ENCODE peak calls at places on chromosomes 12 and 14, in nine cellular contexts. D is neural progenitor cell; K is cardiac muscle cell; T is A549; U is H9; N is adrenal gland; B is upper lobe of right lung; A is IMR-90; E is CD8-positive, alpha-beta T cell. C is an unnamed sample.

GRCh38 chr12:115456946-115457689 is 773.1 kb upstream of the TBX3 start:
- DNase-seq in D (peak; percentile 67), K (no peak), T (peak; percentile 28), U (peak; percentile 80), N (no peak), B (no peak), A (no peak), E (no peak), C (no peak)

GRCh38 chr12:42987216-42987631 is 397.7 kb upstream of the PRICKLE1 start:
- DNase-seq in D (no peak), K (no peak), T (no peak), U (no peak), N (no peak), B (no peak), A (no peak), E (no peak), C (no peak)

GRCh38 chr14:71931492-71932228 is 569 bp upstream of the RGS6 start:
- DNase-seq in D (peak; percentile 68), K (no peak), T (no peak), U (no peak), N (peak; percentile 16), B (no peak), A (no peak), E (no peak), C (peak; percentile 11)

GRCh38 chr12:130770413-130771028 is 54.4 kb upstream of the RIMBP2 start:
- DNase-seq in D (no peak), K (no peak), T (no peak), U (peak; percentile 56), N (no peak), B (no peak), A (no peak), E (no peak), C (no peak)

GRCh38 chr12:44029194-44029593 is 193.3 kb downstream of the TMEM117 start:
- DNase-seq in D (no peak), K (no peak), T (no peak), U (no peak), N (no peak), B (no peak), A (no peak), E (no peak), C (no peak)

GRCh38 chr12:94710933-94711332 is 60.6 kb upstream of the TMCC3 start:
- DNase-seq in D (peak; percentile 37), K (peak; percentile 24), T (peak; percentile 32), U (peak; percentile 67), N (no peak), B (no peak), A (peak; percentile 4), E (no peak), C (no peak)

GRCh38 chr12:13851828-13852227 is 129.6 kb downstream of the GRIN2B start:
- DNase-seq in D (peak; percentile 94), K (no peak), T (no peak), U (peak; percentile 89), N (no peak), B (no peak), A (no peak), E (no peak), C (peak; percentile 38)

GRCh38 chr12:84954415-84954814 is 41.8 kb upstream of the SLC6A15 start:
- DNase-seq in D (no peak), K (no peak), T (no peak), U (no peak), N (no peak), B (no peak), A (no peak), E (no peak), C (no peak)

GRCh38 chr12:7844131-7844530 is 28.6 kb downstream of the SLC2A14 start:
- DNase-seq in D (no peak), K (no peak), T (no peak), U (no peak), N (no peak), B (no peak), A (peak; percentile 63), E (no peak), C (no peak)

GRCh38 chr12:75725505-75726120 is 214.2 kb upstream of the KRR1 start:
- DNase-seq in D (no peak), K (peak; percentile 47), T (peak; percentile 66), U (no peak), N (no peak), B (no peak), A (peak; percentile 74), E (no peak), C (no peak)

GRCh38 chr12:45232771-45233372 is 17.0 kb downstream of the ANO6 start:
- DNase-seq in D (no peak), K (peak; percentile 89), T (peak; percentile 92), U (peak; percentile 70), N (peak; percentile 87), B (no peak), A (peak; percentile 98), E (no peak), C (peak; percentile 3)

GRCh38 chr12:122934722-122935121 is 31.5 kb downstream of the ABCB9 start:
- DNase-seq in D (no peak), K (no peak), T (no peak), U (no peak), N (no peak), B (no peak), A (no peak), E (no peak), C (no peak)

GRCh38 chr12:123973552-123974341 is 732 bp downstream of the ZNF664 start:
- DNase-seq in D (peak; percentile 73), K (peak; percentile 27), T (peak; percentile 40), U (peak; percentile 66), N (peak; percentile 51), B (peak; percentile 80), A (peak; percentile 10), E (peak; percentile 57), C (no peak)

GRCh38 chr14:87990687-87991086 is 2.3 kb downstream of the GALC start:
- DNase-seq in D (no peak), K (no peak), T (no peak), U (no peak), N (peak; percentile 24), B (no peak), A (no peak), E (no peak), C (no peak)

GRCh38 chr14:24971255-24971654 is 78.7 kb downstream of the STXBP6 start:
- DNase-seq in D (no peak), K (no peak), T (no peak), U (no peak), N (no peak), B (no peak), A (no peak), E (no peak), C (no peak)

GRCh38 chr14:100283984-100284881 is 22.0 kb downstream of the SLC25A29 start:
- DNase-seq in D (no peak), K (no peak), T (no peak), U (peak; percentile 42), N (no peak), B (peak; percentile 55), A (no peak), E (no peak), C (no peak)

GRCh38 chr12:91332305-91332704 is 149.7 kb upstream of the DCN start:
- DNase-seq in D (no peak), K (peak; percentile 58), T (no peak), U (no peak), N (no peak), B (no peak), A (peak; percentile 34), E (no peak), C (no peak)

DNA sequence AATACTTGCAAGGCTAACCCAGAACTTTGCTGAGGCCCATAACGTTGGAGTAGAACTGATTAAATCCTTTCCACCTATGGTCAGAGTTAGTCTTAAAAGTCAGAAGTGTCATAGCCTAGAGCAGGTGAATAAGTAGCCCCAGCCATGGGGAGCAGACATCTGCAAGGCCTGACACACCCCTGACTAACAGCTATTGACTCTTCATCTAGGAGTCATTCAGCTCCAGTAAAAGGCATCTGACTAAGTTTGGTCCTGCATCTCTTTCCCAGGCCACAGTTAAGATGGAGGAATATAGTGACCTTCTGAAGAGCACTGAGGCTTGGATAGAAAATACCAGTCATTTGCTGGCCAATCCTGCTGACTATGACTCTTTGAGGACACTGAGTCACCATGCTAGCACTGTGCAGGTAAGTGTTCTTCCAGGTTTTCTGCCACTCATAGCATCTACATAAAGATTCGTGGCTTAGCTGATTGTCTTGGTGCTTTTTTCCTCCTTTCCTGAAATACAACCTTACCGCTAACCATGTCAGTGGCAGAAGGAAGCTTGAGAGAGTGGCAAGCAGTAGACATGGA is 212.9 kb downstream of the ESR2 start:
- DNase-seq in D (no peak), K (no peak), T (no peak), U (no peak), N (no peak), B (no peak), A (no peak), E (no peak), C (no peak)
- H3K27ac ChIP-seq in D (no peak overlapping the region), K (no peak overlapping the region), T (no peak overlapping the region), U (no peak overlapping the region), N (no peak overlapping the region), B (no peak overlapping the region), A (no peak overlapping the region), E (no peak overlapping the region), C (no peak overlapping the region)

DNA sequence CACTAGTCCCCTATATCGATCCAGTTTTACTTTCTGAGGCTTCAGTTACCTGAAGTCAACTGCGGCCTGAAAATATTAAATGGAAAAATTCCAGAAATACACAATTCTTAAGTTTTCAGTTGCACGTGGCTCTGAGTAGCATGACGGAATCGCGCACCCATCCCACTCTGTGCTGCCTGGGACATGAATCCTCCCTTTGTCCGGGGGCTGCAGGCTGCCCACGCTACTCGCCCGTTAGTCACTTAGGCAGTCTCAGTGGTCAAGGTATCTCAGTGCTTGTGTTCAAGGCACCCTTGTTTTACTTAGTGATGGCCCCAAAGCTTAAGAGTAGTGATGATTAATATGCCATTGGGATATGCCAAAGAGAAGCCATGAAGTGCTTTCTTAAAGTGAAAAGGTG is 46.6 kb downstream of the LGMN start:
- DNase-seq in D (no peak), K (no peak), T (no peak), U (no peak), N (no peak), B (peak; percentile 21), A (no peak), E (no peak), C (no peak)
- H3K27ac ChIP-seq in D (no peak overlapping the region), K (no peak overlapping the region), T (no peak overlapping the region), U (no peak overlapping the region), N (no peak overlapping the region), B (no peak overlapping the region), A (no peak overlapping the region), E (no peak overlapping the region), C (no peak overlapping the region)

GRCh38 chr12:53268009-53268636 is at the start of gene ESPL1:
- DNase-seq in D (peak; percentile 96), K (peak; percentile 84), T (peak; percentile 92), U (peak; percentile 91), N (peak; percentile 62), B (peak; percentile 85), A (peak; percentile 75), E (peak; percentile 87), C (peak; percentile 58)
- H3K27ac ChIP-seq in D (no peak within 1 kb of the TSS), K (no peak within 1 kb of the TSS), T (peak within 1 kb of the TSS; percentile 90), U (no peak within 1 kb of the TSS), N (no peak within 1 kb of the TSS), B (no peak within 1 kb of the TSS), A (peak within 1 kb of the TSS; percentile 58), E (peak within 1 kb of the TSS; percentile 25), C (no peak within 1 kb of the TSS)

GRCh38 chr12:53036802-53037201 is 13.1 kb upstream of the TNS2 start:
- DNase-seq in D (no peak), K (no peak), T (no peak), U (no peak), N (no peak), B (no peak), A (no peak), E (no peak), C (no peak)
- H3K27ac ChIP-seq in D (no peak overlapping the region), K (no peak overlapping the region), T (no peak overlapping the region), U (no peak overlapping the region), N (no peak overlapping the region), B (no peak overlapping the region), A (no peak overlapping the region), E (no peak overlapping the region), C (no peak overlapping the region)